ENCODE peak calls at places on chromosome 19, in four cellular contexts. J is IMR-90, R is HepG2, F is SK-N-SH. C is an unnamed sample.

GRCh38 chr19:38663156-38663651 is 15.8 kb downstream of the ACTN4 start:
- DNase-seq in J (no peak), R (no peak), F (no peak), C (no peak)

GRCh38 chr19:43743059-43743458 is 11.7 kb downstream of the SMG9 start:
- DNase-seq in J (peak), R (no peak), F (no peak), C (no peak)

GRCh38 chr19:50835785-50836542 is 2.6 kb upstream of the KLK15 start:
- DNase-seq in J (peak), R (peak), F (peak), C (peak)

GRCh38 chr19:18776288-18776594 is 14.9 kb downstream of the COMP start:
- DNase-seq in J (peak), R (no peak), F (no peak), C (no peak)

GRCh38 chr19:13537454-13537853 is 31.2 kb upstream of the CACNA1A start:
- DNase-seq in J (no peak), R (no peak), F (no peak), C (no peak)

GRCh38 chr19:36266375-36266961 is 51.6 kb downstream of the ZNF146 start:
- DNase-seq in J (no peak), R (no peak), F (no peak), C (no peak)

GRCh38 chr19:46081928-46082727 is 41.3 kb upstream of the IGFL4 start:
- DNase-seq in J (peak), R (peak), F (peak), C (peak)

GRCh38 chr19:42282810-42283247 is 13.8 kb downstream of the CIC start:
- DNase-seq in J (no peak), R (no peak), F (no peak), C (no peak)

GRCh38 chr19:8069116-8069973 is 16.8 kb downstream of the CCL25 start:
- DNase-seq in J (no peak), R (no peak), F (peak), C (peak)

GRCh38 chr19:30883071-30883470 is 466.2 kb downstream of the TSHZ3 start:
- DNase-seq in J (no peak), R (no peak), F (no peak), C (no peak)

GRCh38 chr19:55220525-55220924 is 8.0 kb downstream of the TMEM86B start:
- DNase-seq in J (no peak), R (no peak), F (no peak), C (no peak)

GRCh38 chr19:4477034-4477801 is 5.1 kb downstream of the HDGFL2 start:
- DNase-seq in J (no peak), R (no peak), F (no peak), C (no peak)

GRCh38 chr19:17468302-17469091 is 1.8 kb upstream of the SLC27A1 start:
- DNase-seq in J (no peak), R (no peak), F (no peak), C (no peak)

GRCh38 chr19:47093841-47094240 is 19.7 kb downstream of the ZC3H4 start:
- DNase-seq in J (no peak), R (no peak), F (no peak), C (no peak)

GRCh38 chr19:46020819-46021125 is 2.1 kb downstream of the PGLYRP1 start:
- DNase-seq in J (no peak), R (no peak), F (no peak), C (no peak)

GRCh38 chr19:10501971-10502523 is 1.1 kb downstream of the KEAP1 start:
- DNase-seq in J (peak), R (peak), F (peak), C (peak)

GRCh38 chr19:16637535-16637934 is 9.5 kb upstream of the MED26 start:
- DNase-seq in J (peak), R (no peak), F (no peak), C (no peak)

GRCh38 chr19:1884719-1885334 is 469 bp downstream of the ABHD17A start:
- DNase-seq in J (no peak), R (no peak), F (peak), C (no peak)

GRCh38 chr19:15015946-15016542 is 33.2 kb upstream of the CASP14 start:
- DNase-seq in J (no peak), R (peak), F (no peak), C (no peak)

GRCh38 chr19:16627194-16627927 is 643 bp downstream of the MED26 start:
- DNase-seq in J (no peak), R (peak), F (peak), C (no peak)

GRCh38 chr19:13102666-13103584 is at the start of gene LYL1:
- DNase-seq in J (no peak), R (peak), F (peak), C (peak)

GRCh38 chr19:39211731-39212376 is 7.8 kb upstream of the SYCN start:
- DNase-seq in J (no peak), R (no peak), F (peak), C (peak)

GRCh38 chr19:43814663-43815352 is 12.3 kb upstream of the ZNF283 start:
- DNase-seq in J (no peak), R (no peak), F (no peak), C (no peak)

GRCh38 chr19:13016628-13017305 is 21.5 kb downstream of the NFIX start:
- DNase-seq in J (no peak), R (no peak), F (no peak), C (no peak)

GRCh38 chr19:30856376-30856775 is 484.2 kb downstream of the ZNF536 start:
- DNase-seq in J (no peak), R (no peak), F (no peak), C (no peak)

GRCh38 chr19:28585796-28586195 is 627.2 kb downstream of the UQCRFS1 start:
- DNase-seq in J (no peak), R (no peak), F (no peak), C (no peak)

GRCh38 chr19:5054551-5055456 is 85.9 kb downstream of the KDM4B start:
- DNase-seq in J (no peak), R (no peak), F (no peak), C (no peak)

GRCh38 chr19:50330365-50331078 is 1.3 kb upstream of the KCNC3 start:
- DNase-seq in J (peak), R (peak), F (peak), C (peak)

GRCh38 chr19:17302391-17303166 is 646 bp downstream of the ABHD8 start:
- DNase-seq in J (no peak), R (no peak), F (no peak), C (no peak)

GRCh38 chr19:34023381-34023780 is 148.9 kb upstream of the LSM14A start:
- DNase-seq in J (no peak), R (no peak), F (no peak), C (no peak)

GRCh38 chr19:1324792-1325567 is 39.3 kb downstream of the EFNA2 start:
- DNase-seq in J (peak), R (peak), F (peak), C (peak)

GRCh38 chr19:35303357-35303915 is 11.5 kb downstream of the MAG start:
- DNase-seq in J (no peak), R (no peak), F (no peak), C (no peak)

GRCh38 chr19:52993342-52994178 is 20.2 kb upstream of the ERVV-1 start:
- DNase-seq in J (peak), R (no peak), F (peak), C (no peak)

GRCh38 chr19:51250786-51251452 is at the start of gene SIGLECL1:
- DNase-seq in J (no peak), R (no peak), F (no peak), C (no peak)

GRCh38 chr19:21835429-21835809 is 563 bp downstream of the ZNF43 start:
- DNase-seq in J (no peak), R (no peak), F (no peak), C (no peak)

GRCh38 chr19:43229315-43229714 is 23.9 kb upstream of the PSG4 start:
- DNase-seq in J (peak), R (peak), F (no peak), C (no peak)

GRCh38 chr19:2235396-2236284 is 489 bp downstream of the PLEKHJ1 start:
- DNase-seq in J (no peak), R (peak), F (peak), C (no peak)

GRCh38 chr19:40228371-40228770 is 1.9 kb upstream of the CCNP start:
- DNase-seq in J (no peak), R (no peak), F (no peak), C (no peak)
- TF ChIP-seq RFX5 in J (no peak), R (no peak), F (no peak), C (no peak)

GRCh38 chr19:6529937-6530384 is 865 bp upstream of the TNFSF9 start:
- DNase-seq in J (no peak), R (no peak), F (no peak), C (no peak)

GRCh38 chr19:6531956-6532243 is 1.1 kb downstream of the TNFSF9 start:
- DNase-seq in J (no peak), R (no peak), F (no peak), C (no peak)

GRCh38 chr19:6531163-6531955 is 533 bp downstream of the TNFSF9 start:
- DNase-seq in J (no peak), R (no peak), F (no peak), C (no peak)

GRCh38 chr19:6529351-6529750 is 1.5 kb upstream of the TNFSF9 start:
- DNase-seq in J (no peak), R (no peak), F (no peak), C (no peak)

GRCh38 chr19:6530385-6531162 is at the start of gene TNFSF9:
- DNase-seq in J (peak), R (peak), F (peak), C (peak)
- TF ChIP-seq RFX5 in J (no peak), R (no peak), F (no peak), C (no peak)

GRCh38 chr19:57655443-57655842 is 13.3 kb upstream of the ZSCAN4 start:
- DNase-seq in J (no peak), R (no peak), F (no peak), C (no peak)

GRCh38 chr19:57653689-57654088 is 15.0 kb upstream of the ZSCAN4 start:
- DNase-seq in J (no peak), R (no peak), F (no peak), C (no peak)

GRCh38 chr19:57651654-57651996 is 17.1 kb upstream of the ZSCAN4 start:
- DNase-seq in J (no peak), R (no peak), F (no peak), C (no peak)

DNA sequence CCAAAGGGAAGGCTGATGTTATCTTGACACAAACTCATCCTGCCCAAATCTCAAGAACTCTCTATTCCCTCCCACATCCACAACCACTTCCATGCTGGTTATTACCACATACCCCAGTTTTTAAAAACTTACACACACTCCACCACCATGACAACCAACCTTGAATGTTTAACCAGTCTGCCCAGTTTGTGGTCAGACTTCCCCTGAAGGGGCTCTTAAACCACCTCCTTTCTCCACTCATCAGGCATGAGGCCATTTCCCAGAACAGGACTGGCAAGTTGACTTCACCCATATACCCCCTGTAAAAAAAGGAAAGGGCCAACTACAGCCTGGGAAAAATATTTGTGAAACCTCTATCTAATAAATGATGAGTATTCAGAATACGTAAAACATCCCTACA is 12.4 kb upstream of the ZSCAN4 start:
- DNase-seq in J (no peak), R (no peak), F (no peak), C (no peak)
- TF ChIP-seq RFX5 in J (no peak), R (no peak), F (no peak), C (no peak)

DNA sequence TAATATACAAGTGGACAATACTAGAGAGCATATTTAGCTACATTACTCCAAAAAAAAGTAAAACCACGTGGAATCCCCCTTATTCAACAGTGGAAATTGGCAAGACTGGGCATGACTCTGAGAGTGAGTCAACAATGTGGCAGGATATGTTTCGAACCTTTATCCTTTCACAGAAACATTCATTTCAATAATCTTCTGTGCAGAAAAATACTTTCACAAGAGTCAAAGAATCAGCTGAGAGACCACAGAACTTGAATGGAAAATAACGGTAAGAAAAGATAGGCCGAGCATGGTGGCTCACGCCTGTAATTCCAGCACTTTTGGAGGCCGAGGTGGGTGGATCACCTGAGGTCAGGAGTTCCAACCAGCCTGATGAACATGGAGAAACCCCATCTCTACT is 25.1 kb upstream of the CD70 start:
- DNase-seq in J (no peak), R (no peak), F (no peak), C (no peak)
- TF ChIP-seq RFX5 in J (no peak), R (no peak), F (no peak), C (no peak)

DNA sequence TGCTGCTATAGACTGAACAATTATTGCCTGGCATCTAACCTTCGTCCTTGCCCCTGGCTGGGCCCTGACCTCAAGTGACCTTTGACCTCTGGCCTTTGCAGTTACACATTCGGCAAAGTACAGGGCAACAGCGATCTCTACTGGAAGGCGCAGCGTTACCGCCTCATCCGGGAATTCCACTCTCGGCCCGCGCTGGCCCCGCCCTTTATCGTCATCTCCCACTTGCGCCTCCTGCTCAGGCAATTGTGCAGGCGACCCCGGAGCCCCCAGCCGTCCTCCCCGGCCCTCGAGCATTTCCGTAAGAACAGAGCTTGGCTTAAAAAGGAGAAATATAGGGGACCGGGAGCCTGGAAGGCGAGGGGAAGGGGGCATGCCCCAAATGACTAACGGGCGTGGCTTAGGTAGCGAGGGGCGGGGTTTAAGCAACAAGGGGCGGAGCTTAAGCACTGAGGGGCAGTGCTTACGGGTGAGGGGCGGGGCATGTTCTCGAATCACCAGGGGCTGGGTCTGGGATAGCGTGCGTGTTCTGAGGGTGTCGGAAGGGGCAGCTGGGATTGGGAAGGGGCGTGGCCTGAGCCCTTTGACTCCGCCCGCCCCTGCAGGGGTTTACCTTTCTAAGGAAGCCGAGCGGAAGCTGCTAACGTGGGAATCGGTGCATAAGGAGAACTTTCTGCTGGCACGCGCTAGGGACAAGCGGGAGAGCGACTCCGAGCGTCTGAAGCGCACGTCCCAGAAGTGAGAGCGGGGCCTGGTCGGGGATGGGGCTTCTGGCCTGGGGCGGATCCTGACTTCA is 52.7 kb downstream of the TRPM4 start:
- DNase-seq in J (no peak), R (no peak), F (peak), C (peak)
- TF ChIP-seq RFX5 in J (no peak), R (no peak), F (no peak), C (no peak)

GRCh38 chr19:3397266-3398022 is 31.1 kb downstream of the NFIC start:
- DNase-seq in J (no peak), R (peak), F (peak), C (peak)
- TF ChIP-seq RFX5 in J (no peak), R (no peak), F (no peak), C (no peak)

GRCh38 chr19:54100560-54100959 is at the start of gene OSCAR:
- DNase-seq in J (no peak), R (peak), F (no peak), C (no peak)
- TF ChIP-seq RFX5 in J (no peak), R (no peak), F (no peak), C (no peak)